ENCODE peak calls at places on chromosomes 7 and 10, in seven cellular contexts. F, C, B, Z, Q, P and U are unnamed samples.

GRCh38 chr10:131921191-131921590 is 20.4 kb downstream of the PPP2R2D start:
- DNase-seq in F (peak), C (peak), B (peak), Z (peak), Q (no peak), P (no peak), U (peak)

GRCh38 chr7:31114593-31115343 is 62.7 kb downstream of the ADCYAP1R1 start:
- DNase-seq in F (no peak), C (peak), B (no peak), Z (no peak), Q (peak), P (peak), U (no peak)

GRCh38 chr10:92239600-92240288 is 51.1 kb downstream of the CPEB3 start:
- DNase-seq in F (no peak), C (peak), B (peak), Z (no peak), Q (peak), P (no peak), U (peak)

GRCh38 chr10:44761076-44761475 is 150.1 kb upstream of the TMEM72 start:
- DNase-seq in F (no peak), C (no peak), B (no peak), Z (no peak), Q (no peak), P (no peak), U (no peak)

GRCh38 chr7:151347200-151347599 is 5.6 kb downstream of the NUB1 start:
- DNase-seq in F (no peak), C (no peak), B (no peak), Z (no peak), Q (no peak), P (no peak), U (no peak)

GRCh38 chr7:94656925-94657731 is 1.2 kb upstream of the SGCE start:
- DNase-seq in F (peak), C (peak), B (peak), Z (peak), Q (peak), P (peak), U (no peak)

GRCh38 chr7:142800699-142801260 is 30.0 kb downstream of the PRSS2 start:
- DNase-seq in F (no peak), C (peak), B (peak), Z (no peak), Q (no peak), P (no peak), U (no peak)

GRCh38 chr7:15515201-15515777 is 46.5 kb downstream of the AGMO start:
- DNase-seq in F (no peak), C (no peak), B (no peak), Z (no peak), Q (peak), P (peak), U (no peak)

GRCh38 chr7:1674161-1675035 is 4.3 kb downstream of the ELFN1 start:
- DNase-seq in F (no peak), C (peak), B (no peak), Z (no peak), Q (no peak), P (no peak), U (no peak)

GRCh38 chr7:101386558-101387199 is 24.0 kb downstream of the COL26A1 start:
- DNase-seq in F (peak), C (peak), B (peak), Z (peak), Q (no peak), P (no peak), U (no peak)

GRCh38 chr10:86229378-86229777 is 137.2 kb downstream of the GRID1 start:
- DNase-seq in F (no peak), C (no peak), B (no peak), Z (no peak), Q (no peak), P (no peak), U (no peak)

GRCh38 chr7:24572421-24573007 is 738 bp upstream of the PALS2 start:
- DNase-seq in F (peak), C (no peak), B (no peak), Z (peak), Q (peak), P (peak), U (peak)

GRCh38 chr10:89337493-89337892 is 9.7 kb downstream of the IFIT3 start:
- DNase-seq in F (peak), C (no peak), B (no peak), Z (no peak), Q (peak), P (peak), U (peak)

GRCh38 chr7:36086571-36086970 is 66.5 kb upstream of the EEPD1 start:
- DNase-seq in F (no peak), C (no peak), B (no peak), Z (no peak), Q (no peak), P (no peak), U (no peak)

GRCh38 chr10:100980327-100981110 is 6.8 kb downstream of the MRPL43 start:
- DNase-seq in F (no peak), C (peak), B (no peak), Z (no peak), Q (no peak), P (no peak), U (no peak)

GRCh38 chr7:126783613-126784012 is 469.1 kb downstream of the GRM8 start:
- DNase-seq in F (no peak), C (no peak), B (no peak), Z (no peak), Q (no peak), P (no peak), U (no peak)

GRCh38 chr7:126368-126767 is 66.0 kb upstream of the FAM20C start:
- DNase-seq in F (no peak), C (peak), B (no peak), Z (no peak), Q (no peak), P (no peak), U (no peak)

GRCh38 chr10:130024779-130025178 is 60.7 kb upstream of the EBF3 start:
- DNase-seq in F (no peak), C (no peak), B (no peak), Z (no peak), Q (no peak), P (no peak), U (no peak)

GRCh38 chr7:4029941-4030340 is 652.2 kb upstream of the FOXK1 start:
- DNase-seq in F (no peak), C (peak), B (no peak), Z (no peak), Q (no peak), P (no peak), U (no peak)

GRCh38 chr7:158164101-158165095 is 423.2 kb downstream of the PTPRN2 start:
- DNase-seq in F (no peak), C (peak), B (no peak), Z (no peak), Q (no peak), P (no peak), U (no peak)

GRCh38 chr10:102399217-102400021 is 3.9 kb downstream of the NFKB2 start:
- DNase-seq in F (peak), C (peak), B (peak), Z (peak), Q (peak), P (peak), U (peak)

GRCh38 chr7:148688526-148688925 is 10.2 kb upstream of the CUL1 start:
- DNase-seq in F (no peak), C (no peak), B (no peak), Z (no peak), Q (no peak), P (no peak), U (no peak)

GRCh38 chr7:131625817-131626372 is 69.5 kb upstream of the PODXL start:
- DNase-seq in F (peak), C (peak), B (peak), Z (no peak), Q (peak), P (no peak), U (no peak)

GRCh38 chr7:25758559-25758958 is 393.4 kb upstream of the NFE2L3 start:
- DNase-seq in F (no peak), C (no peak), B (no peak), Z (peak), Q (no peak), P (no peak), U (no peak)